ENCODE peak calls at places on chromosome 15, in ten cellular contexts. G is CD8-positive, alpha-beta T cell; T is tibial artery; E is GM20000; M is fibroblast of lung; R is NCI-H1436; S is activated CD4-positive, alpha-beta memory T cell treated with anti-CD3 and anti-CD28 coated beads for 36 hours; D is activated naive CD4-positive, alpha-beta T cell; K is D721Med; Y is breast epithelium. Z is an unnamed sample.

GRCh38 chr15:28918141-28918983 is 32.6 kb downstream of the APBA2 start:
- DNase-seq in M (no peak), S (no peak), T (no peak), Y (no peak), K (no peak), D (no peak), R (no peak), G (no peak), E (no peak), Z (no peak)

GRCh38 chr15:69919816-69920215 is 177.9 kb downstream of the TLE3 start:
- DNase-seq in Y (no peak), K (no peak), S (no peak), G (no peak), R (no peak), E (no peak), T (no peak), D (no peak), M (no peak), Z (no peak)

GRCh38 chr15:66542896-66543295 is 22.9 kb downstream of the LCTL start:
- DNase-seq in S (no peak), E (no peak), D (no peak), Y (no peak), R (no peak), T (no peak), M (no peak), K (no peak), G (no peak), Z (no peak)

GRCh38 chr15:90006217-90007088 is 5.3 kb downstream of the ZNF710 start:
- DNase-seq in R (no peak), G (no peak), E (no peak), Y (no peak), D (no peak), K (no peak), S (peak; percentile 69), M (no peak), T (no peak), Z (no peak)

GRCh38 chr15:63800245-63800644 is 33.5 kb downstream of the HERC1 start:
- DNase-seq in D (no peak), K (no peak), T (no peak), E (no peak), G (no peak), Y (no peak), R (no peak), S (no peak), M (no peak), Z (no peak)

GRCh38 chr15:100340721-100341661 is 784 bp downstream of the ADAMTS17 start:
- DNase-seq in K (no peak), S (peak; percentile 35), T (no peak), D (no peak), G (no peak), R (no peak), Y (no peak), E (no peak), M (no peak), Z (no peak)

GRCh38 chr15:67124911-67125588 is 59.6 kb downstream of the SMAD3 start:
- DNase-seq in Y (no peak), G (no peak), D (no peak), S (no peak), K (no peak), E (no peak), T (no peak), M (no peak), R (no peak), Z (no peak)

GRCh38 chr15:78003539-78004008 is 73.9 kb downstream of the TBC1D2B start:
- DNase-seq in Y (no peak), T (no peak), K (no peak), E (no peak), G (no peak), R (no peak), M (no peak), D (no peak), S (no peak), Z (no peak)

GRCh38 chr15:25192651-25193050 is 237.9 kb downstream of the SNRPN start:
- DNase-seq in M (no peak), T (no peak), G (no peak), D (no peak), E (no peak), R (no peak), Y (no peak), K (no peak), S (no peak), Z (no peak)

GRCh38 chr15:58666957-58667356 is 82.5 kb downstream of the ADAM10 start:
- DNase-seq in Y (no peak), K (no peak), R (no peak), D (no peak), M (peak; percentile 20), G (no peak), E (no peak), T (no peak), S (no peak), Z (no peak)

GRCh38 chr15:39393575-39394335 is 187.1 kb upstream of the THBS1 start:
- DNase-seq in Y (no peak), T (no peak), K (no peak), M (no peak), E (no peak), R (no peak), S (no peak), G (no peak), D (no peak), Z (no peak)

GRCh38 chr15:43808435-43808950 is 8.1 kb downstream of the HYPK start:
- DNase-seq in E (no peak), R (no peak), Y (no peak), M (no peak), T (no peak), S (no peak), D (no peak), G (no peak), K (no peak), Z (no peak)

GRCh38 chr15:34654625-34655024 is 71.2 kb upstream of the GOLGA8B start:
- DNase-seq in M (no peak), E (no peak), D (no peak), S (no peak), T (no peak), K (no peak), Y (no peak), G (no peak), R (no peak), Z (no peak)

GRCh38 chr15:40192942-40193341 is 32.1 kb downstream of the BUB1B start:
- DNase-seq in R (no peak), S (no peak), Y (no peak), T (no peak), M (peak; percentile 76), E (no peak), G (no peak), D (no peak), K (no peak), Z (no peak)

GRCh38 chr15:90004671-90005070 is 3.5 kb downstream of the ZNF710 start:
- DNase-seq in S (peak; percentile 82), K (no peak), E (no peak), T (peak; percentile 58), G (no peak), R (no peak), D (no peak), Y (no peak), M (peak; percentile 97), Z (no peak)

GRCh38 chr15:40066531-40066930 is 27.6 kb upstream of the SRP14 start:
- DNase-seq in T (no peak), K (no peak), R (no peak), D (no peak), M (peak; percentile 24), G (no peak), Y (no peak), E (no peak), S (no peak), Z (no peak)

GRCh38 chr15:20645956-20646355 is 104.4 kb upstream of the GOLGA6L6 start:
- DNase-seq in E (peak; percentile 39), K (no peak), Y (peak; percentile 87), D (no peak), G (peak; percentile 41), S (peak; percentile 45), T (peak; percentile 45), M (no peak), R (no peak), Z (no peak)

GRCh38 chr15:41564286-41564959 is 5.4 kb downstream of the TYRO3 start:
- DNase-seq in T (no peak), M (no peak), Y (no peak), R (no peak), K (no peak), D (no peak), E (no peak), S (no peak), G (no peak), Z (no peak)

GRCh38 chr15:59609730-59610712 is 1.6 kb upstream of the GCNT3 start:
- DNase-seq in T (no peak), D (no peak), E (no peak), G (no peak), K (no peak), M (no peak), R (no peak), S (no peak), Y (no peak), Z (no peak)

GRCh38 chr15:31474059-31474868 is 147.6 kb downstream of the KLF13 start:
- DNase-seq in D (no peak), Y (no peak), E (no peak), K (no peak), S (peak; percentile 67), G (no peak), T (no peak), R (no peak), M (no peak), Z (no peak)

GRCh38 chr15:59292393-59292792 is 80.3 kb downstream of the MYO1E start:
- DNase-seq in D (no peak), M (peak; percentile 78), Y (peak; percentile 58), G (no peak), E (no peak), R (no peak), K (no peak), T (no peak), S (no peak), Z (no peak)

GRCh38 chr15:99252326-99252725 is 1.0 kb downstream of the LRRC28 start:
- DNase-seq in E (no peak), G (no peak), R (no peak), T (no peak), D (no peak), S (no peak), Y (no peak), M (no peak), K (no peak), Z (no peak)

GRCh38 chr15:80989518-80990478 is at the start of gene MESD:
- DNase-seq in R (peak; percentile 97), M (peak; percentile 91), T (peak; percentile 97), S (peak; percentile 99), D (peak; percentile 91), K (peak; percentile 86), E (peak; percentile 97), Y (peak; percentile 95), G (peak; percentile 97), Z (peak; percentile 92)

GRCh38 chr15:98556321-98556720 is 92.0 kb upstream of the IGF1R start:
- DNase-seq in R (no peak), K (no peak), T (no peak), E (no peak), G (no peak), M (no peak), D (no peak), S (no peak), Y (no peak), Z (no peak)

GRCh38 chr15:39969871-39970270 is 36.0 kb downstream of the EIF2AK4 start:
- DNase-seq in D (no peak), T (peak; percentile 68), G (no peak), S (peak; percentile 68), R (no peak), Y (no peak), M (peak; percentile 76), K (no peak), E (no peak), Z (no peak)

GRCh38 chr15:55991841-55992768 is 1.3 kb downstream of the NEDD4 start:
- DNase-seq in M (peak; percentile 19), E (peak; percentile 25), T (no peak), Y (no peak), K (no peak), S (no peak), R (no peak), G (no peak), D (no peak), Z (no peak)

GRCh38 chr15:66459818-66460615 is 37.5 kb downstream of the SNAPC5 start:
- DNase-seq in T (no peak), M (peak; percentile 75), K (no peak), Y (no peak), G (no peak), R (no peak), E (no peak), D (no peak), S (no peak), Z (no peak)

GRCh38 chr15:44535092-44535491 is 1.9 kb upstream of the EIF3J start:
- DNase-seq in E (no peak), T (no peak), M (no peak), K (no peak), G (no peak), S (no peak), D (no peak), R (no peak), Y (no peak), Z (no peak)

Z was measured in GM12891.